ENCODE peak calls at places on chromosomes 5 and 9, in four cellular contexts. One of them, this sample, is unnamed.

GRCh38 chr5:138611295-138612220 is 36.4 kb upstream of the HSPA9 start:
- DNase-seq in tibial nerve: no peak
- DNase-seq in GM12892: no peak
- DNase-seq in GM12878: no peak
- DNase-seq in this sample: no peak

GRCh38 chr9:130782883-130783537 is 52.0 kb upstream of the ABL1 start:
- DNase-seq in tibial nerve: no peak
- DNase-seq in GM12878: no peak
- DNase-seq in GM12892: no peak
- DNase-seq in this sample: no peak

GRCh38 chr5:78360674-78361225 is 333 bp downstream of the SCAMP1 start:
- DNase-seq in tibial nerve: no peak
- DNase-seq in GM12878: no peak
- DNase-seq in GM12892: peak
- DNase-seq in this sample: peak

GRCh38 chr5:1341863-1342262 is 3.0 kb downstream of the CLPTM1L start:
- DNase-seq in GM12892: no peak
- DNase-seq in GM12878: no peak
- DNase-seq in tibial nerve: no peak
- DNase-seq in this sample: no peak

GRCh38 chr5:20694121-20694520 is 706.1 kb upstream of the CDH18 start:
- DNase-seq in GM12892: no peak
- DNase-seq in GM12878: no peak
- DNase-seq in tibial nerve: no peak
- DNase-seq in this sample: no peak

GRCh38 chr5:66467564-66467963 is 128.6 kb upstream of the MAST4 start:
- DNase-seq in GM12878: no peak
- DNase-seq in tibial nerve: no peak
- DNase-seq in GM12892: no peak
- DNase-seq in this sample: no peak

GRCh38 chr5:419970-420369 is 23.0 kb upstream of the EXOC3 start:
- DNase-seq in GM12878: no peak
- DNase-seq in GM12892: no peak
- DNase-seq in tibial nerve: no peak
- DNase-seq in this sample: no peak

GRCh38 chr5:148687427-148687826 is 33.1 kb upstream of the HTR4 start:
- DNase-seq in GM12892: no peak
- DNase-seq in tibial nerve: no peak
- DNase-seq in GM12878: no peak
- DNase-seq in this sample: no peak

GRCh38 chr9:93673271-93673843 is 97.0 kb downstream of the PHF2 start:
- DNase-seq in GM12878: no peak
- DNase-seq in GM12892: peak
- DNase-seq in tibial nerve: no peak
- DNase-seq in this sample: peak

GRCh38 chr5:167816354-167816753 is 475.1 kb upstream of the WWC1 start:
- DNase-seq in GM12892: no peak
- DNase-seq in GM12878: no peak
- DNase-seq in tibial nerve: no peak
- DNase-seq in this sample: no peak

GRCh38 chr5:65483474-65484346 is 2.0 kb upstream of the ADAMTS6 start:
- DNase-seq in GM12892: no peak
- DNase-seq in GM12878: peak
- DNase-seq in tibial nerve: no peak
- DNase-seq in this sample: no peak

GRCh38 chr9:88660611-88661010 is 125.6 kb downstream of the NXNL2 start:
- DNase-seq in GM12878: no peak
- DNase-seq in tibial nerve: no peak
- DNase-seq in GM12892: no peak
- DNase-seq in this sample: no peak

GRCh38 chr5:68953885-68954617 is 139.8 kb upstream of the SLC30A5 start:
- DNase-seq in GM12892: no peak
- DNase-seq in GM12878: no peak
- DNase-seq in tibial nerve: peak
- DNase-seq in this sample: no peak

GRCh38 chr5:1201327-1202025 is at the start of gene SLC6A19:
- DNase-seq in tibial nerve: no peak
- DNase-seq in GM12878: no peak
- DNase-seq in GM12892: no peak
- DNase-seq in this sample: peak

GRCh38 chr5:44085083-44085482 is 304.1 kb downstream of the FGF10 start:
- DNase-seq in tibial nerve: no peak
- DNase-seq in GM12878: no peak
- DNase-seq in GM12892: no peak
- DNase-seq in this sample: no peak

GRCh38 chr5:7464182-7464581 is 68.2 kb downstream of the ADCY2 start:
- DNase-seq in tibial nerve: no peak
- DNase-seq in GM12892: no peak
- DNase-seq in GM12878: no peak
- DNase-seq in this sample: no peak

GRCh38 chr5:171310816-171311697 is 2.0 kb downstream of the TLX3 start:
- DNase-seq in tibial nerve: no peak
- DNase-seq in GM12892: no peak
- DNase-seq in GM12878: no peak
- DNase-seq in this sample: no peak

GRCh38 chr9:131657031-131657377 is 82.9 kb downstream of the RAPGEF1 start:
- DNase-seq in GM12878: no peak
- DNase-seq in tibial nerve: no peak
- DNase-seq in GM12892: no peak
- DNase-seq in this sample: no peak

GRCh38 chr9:86525182-86525581 is 171.0 kb upstream of the TUT7 start:
- DNase-seq in GM12878: no peak
- DNase-seq in GM12892: no peak
- DNase-seq in tibial nerve: no peak
- DNase-seq in this sample: no peak

GRCh38 chr9:130883479-130883878 is 13.1 kb downstream of the QRFP start:
- DNase-seq in tibial nerve: no peak
- DNase-seq in GM12878: no peak
- DNase-seq in GM12892: no peak
- DNase-seq in this sample: no peak

GRCh38 chr5:78783434-78784130 is 135.0 kb upstream of the LHFPL2 start:
- DNase-seq in GM12892: no peak
- DNase-seq in GM12878: no peak
- DNase-seq in tibial nerve: no peak
- DNase-seq in this sample: no peak

GRCh38 chr9:109789582-109790360 is 9.8 kb downstream of the PALM2AKAP2 start:
- DNase-seq in GM12892: no peak
- DNase-seq in GM12878: no peak
- DNase-seq in tibial nerve: no peak
- DNase-seq in this sample: no peak

GRCh38 chr9:78552802-78553201 is 255.9 kb downstream of the PSAT1 start:
- DNase-seq in tibial nerve: no peak
- DNase-seq in GM12892: no peak
- DNase-seq in GM12878: no peak
- DNase-seq in this sample: no peak

GRCh38 chr9:121735792-121736130 is 84.3 kb downstream of the DAB2IP start:
- DNase-seq in GM12878: no peak
- DNase-seq in tibial nerve: no peak
- DNase-seq in GM12892: no peak
- DNase-seq in this sample: no peak

GRCh38 chr5:32249668-32250067 is 63.1 kb downstream of the MTMR12 start:
- DNase-seq in GM12892: no peak
- DNase-seq in GM12878: no peak
- DNase-seq in tibial nerve: no peak
- DNase-seq in this sample: peak

GRCh38 chr5:121963409-121963808 is 1.6 kb downstream of the SRFBP1 start:
- DNase-seq in GM12878: no peak
- DNase-seq in tibial nerve: no peak
- DNase-seq in GM12892: no peak
- DNase-seq in this sample: no peak

GRCh38 chr5:140113180-140113698 is 670 bp upstream of the PURA start:
- DNase-seq in tibial nerve: no peak
- DNase-seq in GM12892: peak
- DNase-seq in GM12878: no peak
- DNase-seq in this sample: no peak

GRCh38 chr9:36207016-36207415 is 16.3 kb downstream of the CLTA start:
- DNase-seq in tibial nerve: no peak
- DNase-seq in GM12892: no peak
- DNase-seq in GM12878: no peak
- DNase-seq in this sample: no peak

GRCh38 chr9:130693426-130694191 is at the start of gene EXOSC2:
- DNase-seq in GM12892: peak
- DNase-seq in GM12878: peak
- DNase-seq in tibial nerve: peak
- DNase-seq in this sample: peak

GRCh38 chr5:134436523-134437339 is 25.1 kb upstream of the CDKN2AIPNL start:
- DNase-seq in tibial nerve: peak
- DNase-seq in GM12892: peak
- DNase-seq in GM12878: peak
- DNase-seq in this sample: peak
- TF ChIP-seq POLR2A in tibial nerve: no peak
- TF ChIP-seq POLR2A in GM12892: no peak
- TF ChIP-seq POLR2A in GM12878: no peak
- TF ChIP-seq POLR2A in this sample: no peak

GRCh38 chr9:26760675-26761074 is 131.9 kb downstream of the CAAP1 start:
- DNase-seq in GM12878: no peak
- DNase-seq in tibial nerve: no peak
- DNase-seq in GM12892: no peak
- DNase-seq in this sample: no peak
- TF ChIP-seq POLR2A in GM12878: no peak
- TF ChIP-seq POLR2A in tibial nerve: no peak
- TF ChIP-seq POLR2A in GM12892: no peak
- TF ChIP-seq POLR2A in this sample: no peak

GRCh38 chr5:80406980-80407734 is 707 bp upstream of the ZFYVE16 start:
- DNase-seq in tibial nerve: peak
- DNase-seq in GM12878: no peak
- DNase-seq in GM12892: no peak
- DNase-seq in this sample: no peak
- TF ChIP-seq POLR2A in tibial nerve: no peak
- TF ChIP-seq POLR2A in GM12878: no peak
- TF ChIP-seq POLR2A in GM12892: no peak
- TF ChIP-seq POLR2A in this sample: no peak

GRCh38 chr5:136080483-136081180 is 51.8 kb downstream of the TGFBI start:
- DNase-seq in GM12878: peak
- DNase-seq in tibial nerve: peak
- DNase-seq in GM12892: peak
- DNase-seq in this sample: peak
- TF ChIP-seq POLR2A in GM12878: peak
- TF ChIP-seq POLR2A in tibial nerve: peak
- TF ChIP-seq POLR2A in GM12892: peak
- TF ChIP-seq POLR2A in this sample: no peak

GRCh38 chr9:134325813-134326753 is at the start of gene RXRA:
- DNase-seq in tibial nerve: peak
- DNase-seq in GM12878: no peak
- DNase-seq in GM12892: peak
- DNase-seq in this sample: peak

GRCh38 chr9:134326754-134327526 is 685 bp downstream of the RXRA start:
- DNase-seq in tibial nerve: no peak
- DNase-seq in GM12892: no peak
- DNase-seq in GM12878: no peak
- DNase-seq in this sample: no peak

GRCh38 chr9:134324359-134325095 is 1.7 kb upstream of the RXRA start:
- DNase-seq in tibial nerve: no peak
- DNase-seq in GM12878: no peak
- DNase-seq in GM12892: no peak
- DNase-seq in this sample: no peak

GRCh38 chr9:134323741-134324358 is 2.4 kb upstream of the RXRA start:
- DNase-seq in GM12892: no peak
- DNase-seq in tibial nerve: no peak
- DNase-seq in GM12878: no peak
- DNase-seq in this sample: peak

DNA sequence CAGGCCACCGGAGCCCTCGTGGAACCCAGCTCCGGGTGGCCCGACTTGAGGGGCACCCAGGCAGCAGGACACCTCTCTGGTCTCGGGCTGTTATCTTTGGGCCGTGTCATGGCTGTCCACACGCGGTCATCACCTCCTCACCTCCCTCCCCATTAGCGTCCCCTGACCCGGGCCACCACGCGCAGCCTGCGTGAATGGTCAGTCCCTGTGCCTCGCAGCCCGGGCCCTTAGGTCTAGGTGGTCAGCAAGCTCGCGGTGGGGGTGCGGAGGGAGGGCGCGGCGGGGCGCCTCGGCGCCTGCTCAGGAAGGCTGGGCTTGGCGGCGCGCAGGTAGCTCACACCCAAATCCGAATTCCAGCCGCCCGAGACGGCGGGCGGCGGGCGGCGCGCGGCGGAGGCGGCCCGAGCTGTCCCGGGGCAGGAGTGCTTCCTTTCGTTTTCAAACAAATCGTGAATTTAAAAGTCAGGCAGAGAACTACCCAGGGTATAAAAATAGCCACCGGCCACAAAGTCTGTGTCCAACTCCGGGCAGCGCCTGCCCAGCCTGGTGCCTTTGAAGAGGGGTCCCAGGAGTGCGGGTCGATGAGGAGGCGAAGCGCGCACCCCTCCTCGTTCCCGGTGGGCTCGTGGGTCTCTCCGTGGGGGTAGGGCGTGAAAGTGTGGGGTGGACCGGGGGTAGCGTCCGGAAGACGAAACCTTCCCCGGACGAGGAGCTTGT is 1.0 kb upstream of the RXRA start:
- DNase-seq in GM12892: no peak
- DNase-seq in tibial nerve: no peak
- DNase-seq in GM12878: no peak
- DNase-seq in this sample: peak
- TF ChIP-seq POLR2A in GM12892: no peak
- TF ChIP-seq POLR2A in tibial nerve: no peak
- TF ChIP-seq POLR2A in GM12878: no peak
- TF ChIP-seq POLR2A in this sample: no peak